ENCODE peak calls at places on chromosomes 2 and 18, in five cellular contexts. One of them, this sample, is unnamed.
A peak's percentile ranks its signal among the peaks of the same experiment; 100 is the strongest.

GRCh38 chr2:112623913-112624777 is 21.6 kb upstream of the SLC20A1 start:
- DNase-seq in KBM-7: no peak
- DNase-seq in activated CD8-positive, alpha-beta memory T cell treated with anti-CD3 and anti-CD28 coated beads, Interleukin-2, amount 50 U/mL, for 4 hours: peak; percentile 79
- DNase-seq in heart left ventricle: no peak
- DNase-seq in glutamatergic neuron: no peak
- DNase-seq in this sample: no peak

GRCh38 chr2:36393738-36394256 is 38.2 kb downstream of the CRIM1 start:
- DNase-seq in KBM-7: no peak
- DNase-seq in activated CD8-positive, alpha-beta memory T cell treated with anti-CD3 and anti-CD28 coated beads, Interleukin-2, amount 50 U/mL, for 4 hours: no peak
- DNase-seq in heart left ventricle: no peak
- DNase-seq in glutamatergic neuron: no peak
- DNase-seq in this sample: no peak

GRCh38 chr2:119464977-119465376 is 33.3 kb downstream of the TMEM37 start:
- DNase-seq in KBM-7: no peak
- DNase-seq in activated CD8-positive, alpha-beta memory T cell treated with anti-CD3 and anti-CD28 coated beads, Interleukin-2, amount 50 U/mL, for 4 hours: no peak
- DNase-seq in heart left ventricle: no peak
- DNase-seq in glutamatergic neuron: no peak
- DNase-seq in this sample: no peak

GRCh38 chr2:102806250-102806837 is 44.5 kb downstream of the TMEM182 start:
- DNase-seq in KBM-7: peak; percentile 82
- DNase-seq in activated CD8-positive, alpha-beta memory T cell treated with anti-CD3 and anti-CD28 coated beads, Interleukin-2, amount 50 U/mL, for 4 hours: peak; percentile 24
- DNase-seq in heart left ventricle: peak; percentile 71
- DNase-seq in glutamatergic neuron: peak; percentile 82
- DNase-seq in this sample: no peak

GRCh38 chr2:68719912-68720311 is 14.7 kb upstream of the ARHGAP25 start:
- DNase-seq in KBM-7: no peak
- DNase-seq in activated CD8-positive, alpha-beta memory T cell treated with anti-CD3 and anti-CD28 coated beads, Interleukin-2, amount 50 U/mL, for 4 hours: no peak
- DNase-seq in heart left ventricle: no peak
- DNase-seq in glutamatergic neuron: no peak
- DNase-seq in this sample: no peak

GRCh38 chr2:239441261-239441701 is 40.5 kb upstream of the HDAC4 start:
- DNase-seq in KBM-7: peak; percentile 50
- DNase-seq in activated CD8-positive, alpha-beta memory T cell treated with anti-CD3 and anti-CD28 coated beads, Interleukin-2, amount 50 U/mL, for 4 hours: no peak
- DNase-seq in heart left ventricle: no peak
- DNase-seq in glutamatergic neuron: no peak
- DNase-seq in this sample: no peak

GRCh38 chr2:191854385-191855372 is 7.8 kb upstream of the CAVIN2 start:
- DNase-seq in KBM-7: no peak
- DNase-seq in activated CD8-positive, alpha-beta memory T cell treated with anti-CD3 and anti-CD28 coated beads, Interleukin-2, amount 50 U/mL, for 4 hours: no peak
- DNase-seq in heart left ventricle: no peak
- DNase-seq in glutamatergic neuron: no peak
- DNase-seq in this sample: no peak

GRCh38 chr2:232890896-232891601 is 21.0 kb downstream of the SNORC start:
- DNase-seq in KBM-7: peak; percentile 9
- DNase-seq in activated CD8-positive, alpha-beta memory T cell treated with anti-CD3 and anti-CD28 coated beads, Interleukin-2, amount 50 U/mL, for 4 hours: no peak
- DNase-seq in heart left ventricle: no peak
- DNase-seq in glutamatergic neuron: no peak
- DNase-seq in this sample: peak; percentile 64

GRCh38 chr2:127597046-127597983 is 48.6 kb upstream of the GPR17 start:
- DNase-seq in KBM-7: no peak
- DNase-seq in activated CD8-positive, alpha-beta memory T cell treated with anti-CD3 and anti-CD28 coated beads, Interleukin-2, amount 50 U/mL, for 4 hours: no peak
- DNase-seq in heart left ventricle: peak; percentile 9
- DNase-seq in glutamatergic neuron: no peak
- DNase-seq in this sample: peak; percentile 39

GRCh38 chr2:84741182-84741822 is 139.6 kb downstream of the TRABD2A start:
- DNase-seq in KBM-7: peak; percentile 66
- DNase-seq in activated CD8-positive, alpha-beta memory T cell treated with anti-CD3 and anti-CD28 coated beads, Interleukin-2, amount 50 U/mL, for 4 hours: peak; percentile 44
- DNase-seq in heart left ventricle: no peak
- DNase-seq in glutamatergic neuron: no peak
- DNase-seq in this sample: no peak

GRCh38 chr2:32810909-32811495 is 135.8 kb upstream of the LTBP1 start:
- DNase-seq in KBM-7: no peak
- DNase-seq in activated CD8-positive, alpha-beta memory T cell treated with anti-CD3 and anti-CD28 coated beads, Interleukin-2, amount 50 U/mL, for 4 hours: no peak
- DNase-seq in heart left ventricle: no peak
- DNase-seq in glutamatergic neuron: no peak
- DNase-seq in this sample: no peak

GRCh38 chr2:1784087-1784486 is 39.8 kb upstream of the PXDN start:
- DNase-seq in KBM-7: no peak
- DNase-seq in activated CD8-positive, alpha-beta memory T cell treated with anti-CD3 and anti-CD28 coated beads, Interleukin-2, amount 50 U/mL, for 4 hours: no peak
- DNase-seq in heart left ventricle: no peak
- DNase-seq in glutamatergic neuron: peak; percentile 67
- DNase-seq in this sample: no peak

GRCh38 chr2:205274801-205275200 is 407.5 kb upstream of the NRP2 start:
- DNase-seq in KBM-7: no peak
- DNase-seq in activated CD8-positive, alpha-beta memory T cell treated with anti-CD3 and anti-CD28 coated beads, Interleukin-2, amount 50 U/mL, for 4 hours: no peak
- DNase-seq in heart left ventricle: no peak
- DNase-seq in glutamatergic neuron: no peak
- DNase-seq in this sample: no peak

GRCh38 chr2:46802665-46803550 is 112.7 kb downstream of the MCFD2 start:
- DNase-seq in KBM-7: no peak
- DNase-seq in activated CD8-positive, alpha-beta memory T cell treated with anti-CD3 and anti-CD28 coated beads, Interleukin-2, amount 50 U/mL, for 4 hours: no peak
- DNase-seq in heart left ventricle: no peak
- DNase-seq in glutamatergic neuron: no peak
- DNase-seq in this sample: peak; percentile 31

GRCh38 chr2:235300368-235301201 is 193.3 kb upstream of the AGAP1 start:
- DNase-seq in KBM-7: no peak
- DNase-seq in activated CD8-positive, alpha-beta memory T cell treated with anti-CD3 and anti-CD28 coated beads, Interleukin-2, amount 50 U/mL, for 4 hours: no peak
- DNase-seq in heart left ventricle: no peak
- DNase-seq in glutamatergic neuron: no peak
- DNase-seq in this sample: no peak

GRCh38 chr2:105593221-105593967 is 151.3 kb upstream of the NCK2 start:
- DNase-seq in KBM-7: no peak
- DNase-seq in activated CD8-positive, alpha-beta memory T cell treated with anti-CD3 and anti-CD28 coated beads, Interleukin-2, amount 50 U/mL, for 4 hours: no peak
- DNase-seq in heart left ventricle: no peak
- DNase-seq in glutamatergic neuron: no peak
- DNase-seq in this sample: no peak

GRCh38 chr2:42450136-42450535 is 43.6 kb downstream of the KCNG3 start:
- DNase-seq in KBM-7: no peak
- DNase-seq in activated CD8-positive, alpha-beta memory T cell treated with anti-CD3 and anti-CD28 coated beads, Interleukin-2, amount 50 U/mL, for 4 hours: no peak
- DNase-seq in heart left ventricle: no peak
- DNase-seq in glutamatergic neuron: no peak
- DNase-seq in this sample: no peak

GRCh38 chr2:20868377-20868776 is 45.5 kb upstream of the LDAH start:
- DNase-seq in KBM-7: peak; percentile 5
- DNase-seq in activated CD8-positive, alpha-beta memory T cell treated with anti-CD3 and anti-CD28 coated beads, Interleukin-2, amount 50 U/mL, for 4 hours: peak; percentile 26
- DNase-seq in heart left ventricle: no peak
- DNase-seq in glutamatergic neuron: no peak
- DNase-seq in this sample: no peak

GRCh38 chr2:100289020-100289419 is 33.3 kb downstream of the LONRF2 start:
- DNase-seq in KBM-7: no peak
- DNase-seq in activated CD8-positive, alpha-beta memory T cell treated with anti-CD3 and anti-CD28 coated beads, Interleukin-2, amount 50 U/mL, for 4 hours: no peak
- DNase-seq in heart left ventricle: no peak
- DNase-seq in glutamatergic neuron: no peak
- DNase-seq in this sample: no peak

GRCh38 chr2:70367722-70368323 is 66.0 kb upstream of the FAM136A start:
- DNase-seq in KBM-7: no peak
- DNase-seq in activated CD8-positive, alpha-beta memory T cell treated with anti-CD3 and anti-CD28 coated beads, Interleukin-2, amount 50 U/mL, for 4 hours: no peak
- DNase-seq in heart left ventricle: no peak
- DNase-seq in glutamatergic neuron: no peak
- DNase-seq in this sample: no peak

GRCh38 chr2:27428978-27429541 is 629 bp downstream of the NRBP1 start:
- DNase-seq in KBM-7: peak; percentile 82
- DNase-seq in activated CD8-positive, alpha-beta memory T cell treated with anti-CD3 and anti-CD28 coated beads, Interleukin-2, amount 50 U/mL, for 4 hours: peak; percentile 65
- DNase-seq in heart left ventricle: peak; percentile 88
- DNase-seq in glutamatergic neuron: peak; percentile 86
- DNase-seq in this sample: peak; percentile 86

GRCh38 chr2:124699001-124699565 is 674.0 kb downstream of the CNTNAP5 start:
- DNase-seq in KBM-7: no peak
- DNase-seq in activated CD8-positive, alpha-beta memory T cell treated with anti-CD3 and anti-CD28 coated beads, Interleukin-2, amount 50 U/mL, for 4 hours: no peak
- DNase-seq in heart left ventricle: no peak
- DNase-seq in glutamatergic neuron: no peak
- DNase-seq in this sample: no peak

GRCh38 chr2:223735035-223735640 is 102.2 kb downstream of the AP1S3 start:
- DNase-seq in KBM-7: no peak
- DNase-seq in activated CD8-positive, alpha-beta memory T cell treated with anti-CD3 and anti-CD28 coated beads, Interleukin-2, amount 50 U/mL, for 4 hours: no peak
- DNase-seq in heart left ventricle: no peak
- DNase-seq in glutamatergic neuron: no peak
- DNase-seq in this sample: no peak

GRCh38 chr2:42324949-42325348 is 36.1 kb downstream of the COX7A2L start:
- DNase-seq in KBM-7: no peak
- DNase-seq in activated CD8-positive, alpha-beta memory T cell treated with anti-CD3 and anti-CD28 coated beads, Interleukin-2, amount 50 U/mL, for 4 hours: no peak
- DNase-seq in heart left ventricle: no peak
- DNase-seq in glutamatergic neuron: no peak
- DNase-seq in this sample: no peak

GRCh38 chr2:129880309-129880708 is 99.2 kb upstream of the RAB6C start:
- DNase-seq in KBM-7: no peak
- DNase-seq in activated CD8-positive, alpha-beta memory T cell treated with anti-CD3 and anti-CD28 coated beads, Interleukin-2, amount 50 U/mL, for 4 hours: no peak
- DNase-seq in heart left ventricle: no peak
- DNase-seq in glutamatergic neuron: no peak
- DNase-seq in this sample: no peak

GRCh38 chr2:236717719-236718118 is 148.1 kb downstream of the ACKR3 start:
- DNase-seq in KBM-7: no peak
- DNase-seq in activated CD8-positive, alpha-beta memory T cell treated with anti-CD3 and anti-CD28 coated beads, Interleukin-2, amount 50 U/mL, for 4 hours: no peak
- DNase-seq in heart left ventricle: no peak
- DNase-seq in glutamatergic neuron: no peak
- DNase-seq in this sample: no peak

GRCh38 chr2:108573070-108573469 is 38.8 kb downstream of the LIMS1 start:
- DNase-seq in KBM-7: no peak
- DNase-seq in activated CD8-positive, alpha-beta memory T cell treated with anti-CD3 and anti-CD28 coated beads, Interleukin-2, amount 50 U/mL, for 4 hours: no peak
- DNase-seq in heart left ventricle: no peak
- DNase-seq in glutamatergic neuron: no peak
- DNase-seq in this sample: no peak

GRCh38 chr2:26144031-26144430 is 28.9 kb upstream of the GAREM2 start:
- DNase-seq in KBM-7: peak; percentile 85
- DNase-seq in activated CD8-positive, alpha-beta memory T cell treated with anti-CD3 and anti-CD28 coated beads, Interleukin-2, amount 50 U/mL, for 4 hours: no peak
- DNase-seq in heart left ventricle: no peak
- DNase-seq in glutamatergic neuron: no peak
- DNase-seq in this sample: no peak

GRCh38 chr18:45688834-45689233 is 35.1 kb upstream of the SLC14A1 start:
- DNase-seq in KBM-7: no peak
- DNase-seq in activated CD8-positive, alpha-beta memory T cell treated with anti-CD3 and anti-CD28 coated beads, Interleukin-2, amount 50 U/mL, for 4 hours: peak; percentile 78
- DNase-seq in heart left ventricle: no peak
- DNase-seq in glutamatergic neuron: no peak
- DNase-seq in this sample: peak; percentile 27

GRCh38 chr18:65754121-65754520 is 3.3 kb downstream of the CDH7 start:
- DNase-seq in KBM-7: peak; percentile 36
- DNase-seq in activated CD8-positive, alpha-beta memory T cell treated with anti-CD3 and anti-CD28 coated beads, Interleukin-2, amount 50 U/mL, for 4 hours: no peak
- DNase-seq in heart left ventricle: no peak
- DNase-seq in glutamatergic neuron: no peak
- DNase-seq in this sample: no peak

GRCh38 chr2:8692783-8693768 is 11.2 kb downstream of the ID2 start:
- DNase-seq in KBM-7: no peak
- DNase-seq in activated CD8-positive, alpha-beta memory T cell treated with anti-CD3 and anti-CD28 coated beads, Interleukin-2, amount 50 U/mL, for 4 hours: no peak
- DNase-seq in heart left ventricle: peak; percentile 48
- DNase-seq in glutamatergic neuron: peak; percentile 79
- DNase-seq in this sample: no peak

GRCh38 chr2:54658548-54659207 is 64.8 kb upstream of the EML6 start:
- DNase-seq in KBM-7: no peak
- DNase-seq in activated CD8-positive, alpha-beta memory T cell treated with anti-CD3 and anti-CD28 coated beads, Interleukin-2, amount 50 U/mL, for 4 hours: no peak
- DNase-seq in heart left ventricle: no peak
- DNase-seq in glutamatergic neuron: no peak
- DNase-seq in this sample: no peak

This sample was measured in type B pancreatic cell.